ENCODE peak calls at places on chromosomes 16 and 17, in four cellular contexts. Y is colonic mucosa, E is right lobe of liver, O is ovary. Z is an unnamed sample. For H3K4me1, the result is how much of the 10 kb centered on the place peaks cover.

GRCh38 chr17:59790936-59791335 is 83.5 kb downstream of the VMP1 start:
- DNase-seq in Y (no peak), E (no peak), O (no peak), Z (no peak)

GRCh38 chr17:7881655-7882054 is 6.9 kb upstream of the CHD3 start:
- DNase-seq in Y (no peak), E (no peak), O (no peak), Z (no peak)

GRCh38 chr16:86930663-86931062 is 352.3 kb downstream of the FOXL1 start:
- DNase-seq in Y (no peak), E (no peak), O (no peak), Z (no peak)

GRCh38 chr16:19131809-19132777 is 18.3 kb downstream of the ITPRIPL2 start:
- DNase-seq in Y (no peak), E (no peak), O (no peak), Z (no peak)

GRCh38 chr16:89185062-89185751 is 13.7 kb downstream of the CDH15 start:
- DNase-seq in Y (peak), E (peak), O (no peak), Z (no peak)

GRCh38 chr17:62824290-62825135 is 16.4 kb upstream of the MARCHF10 start:
- DNase-seq in Y (no peak), E (no peak), O (no peak), Z (no peak)

GRCh38 chr16:4245400-4245799 is 3.5 kb upstream of the SRL start:
- DNase-seq in Y (no peak), E (no peak), O (no peak), Z (no peak)

GRCh38 chr16:24729967-24730815 is 740 bp downstream of the TNRC6A start:
- DNase-seq in Y (peak), E (peak), O (peak), Z (peak)

GRCh38 chr17:15891348-15891747 is 53.6 kb upstream of the ADORA2B start:
- DNase-seq in Y (no peak), E (no peak), O (no peak), Z (no peak)

GRCh38 chr17:34300652-34301390 is 15.3 kb downstream of the CCL11 start:
- DNase-seq in Y (no peak), E (no peak), O (no peak), Z (peak)

GRCh38 chr17:27466748-27467375 is 10.6 kb downstream of the KSR1 start:
- DNase-seq in Y (no peak), E (no peak), O (no peak), Z (no peak)

GRCh38 chr16:50769-51591 is 2.4 kb downstream of the POLR3K start:
- DNase-seq in Y (no peak), E (no peak), O (no peak), Z (no peak)

GRCh38 chr16:24677388-24677787 is 52.1 kb upstream of the TNRC6A start:
- DNase-seq in Y (no peak), E (no peak), O (no peak), Z (no peak)

GRCh38 chr16:72895951-72896350 is 152.0 kb downstream of the ZFHX3 start:
- DNase-seq in Y (no peak), E (no peak), O (no peak), Z (no peak)

GRCh38 chr17:72372185-72372584 is 251.4 kb downstream of the SOX9 start:
- DNase-seq in Y (no peak), E (no peak), O (no peak), Z (no peak)

GRCh38 chr17:1958134-1958881 is 66.8 kb downstream of the RTN4RL1 start:
- DNase-seq in Y (no peak), E (no peak), O (no peak), Z (no peak)

GRCh38 chr16:57788252-57788841 is 13.9 kb downstream of the KIFC3 start:
- DNase-seq in Y (no peak), E (no peak), O (peak), Z (no peak)

GRCh38 chr16:57785924-57786323 is 16.4 kb downstream of the KIFC3 start:
- DNase-seq in Y (no peak), E (no peak), O (no peak), Z (peak)

GRCh38 chr16:57788951-57789350 is 13.3 kb downstream of the KIFC3 start:
- DNase-seq in Y (no peak), E (no peak), O (no peak), Z (no peak)

GRCh38 chr16:57786632-57787518 is 15.4 kb downstream of the KIFC3 start:
- DNase-seq in Y (no peak), E (no peak), O (peak), Z (peak)

DNA sequence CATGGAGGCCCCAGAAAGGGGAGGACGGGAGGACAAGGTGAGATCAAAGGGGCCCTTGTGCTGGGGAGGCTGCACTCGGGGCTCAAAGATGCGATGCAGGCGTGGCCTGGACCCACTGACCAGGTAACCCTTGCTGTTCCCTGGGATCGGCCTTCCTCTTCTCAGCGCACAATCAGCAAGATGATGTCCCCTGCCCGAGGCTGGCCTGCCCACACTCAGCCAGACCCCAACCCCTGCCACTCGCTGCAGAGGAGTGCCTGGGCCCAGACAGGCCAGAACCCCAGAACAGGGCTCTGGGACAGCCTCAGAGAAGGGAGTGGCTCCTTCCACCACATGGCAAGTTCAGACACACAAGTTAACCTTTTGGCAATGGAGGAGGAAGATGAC is 14.8 kb downstream of the KIFC3 start:
- DNase-seq in Y (no peak), E (no peak), O (no peak), Z (peak)
- H3K4me1 ChIP-seq in Y (under half), E (under half), O (under half), Z (under half)

DNA sequence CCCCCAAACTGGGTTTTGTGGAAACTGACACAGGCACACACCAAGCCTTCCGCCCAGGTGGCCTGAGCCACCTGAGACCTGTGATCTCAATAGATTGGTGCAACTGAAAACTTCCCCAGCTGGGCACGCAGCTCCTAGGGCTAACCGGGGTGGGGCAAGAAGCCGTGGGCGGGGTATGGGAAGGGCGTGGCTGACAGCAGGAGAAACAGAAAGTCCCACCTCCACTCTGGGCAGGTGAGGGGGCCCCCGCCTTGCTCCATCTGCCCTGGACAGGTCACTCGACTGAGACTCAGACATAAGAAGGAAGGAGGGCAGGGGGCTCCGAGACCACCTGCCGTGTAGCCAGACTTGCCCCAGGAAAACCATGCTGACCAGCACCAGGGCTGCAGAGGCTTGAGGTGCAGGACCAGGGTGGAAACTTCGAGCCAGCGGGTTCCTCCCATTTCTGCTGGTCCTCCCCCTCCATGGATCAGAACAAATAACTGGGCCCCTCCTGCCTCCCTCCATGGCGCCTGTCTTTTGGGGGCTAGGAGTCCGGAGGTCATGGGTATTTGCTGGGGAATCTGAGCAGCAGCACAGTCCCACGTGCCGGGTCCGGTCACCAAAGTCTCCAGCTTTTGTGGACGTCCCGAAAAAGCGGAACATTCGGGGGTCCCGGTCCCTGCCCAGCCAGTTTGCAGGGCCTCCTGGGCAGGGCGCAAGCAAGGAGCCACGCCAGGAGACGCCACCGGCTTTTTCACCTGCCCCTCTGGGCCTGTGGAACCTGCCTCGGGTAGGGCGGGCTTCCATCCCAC is 1.3 kb downstream of the TIMP2 start:
- DNase-seq in Y (peak), E (peak), O (peak), Z (peak)
- H3K4me1 ChIP-seq in Y (under half), E (under half), O (under half), Z (under half)

DNA sequence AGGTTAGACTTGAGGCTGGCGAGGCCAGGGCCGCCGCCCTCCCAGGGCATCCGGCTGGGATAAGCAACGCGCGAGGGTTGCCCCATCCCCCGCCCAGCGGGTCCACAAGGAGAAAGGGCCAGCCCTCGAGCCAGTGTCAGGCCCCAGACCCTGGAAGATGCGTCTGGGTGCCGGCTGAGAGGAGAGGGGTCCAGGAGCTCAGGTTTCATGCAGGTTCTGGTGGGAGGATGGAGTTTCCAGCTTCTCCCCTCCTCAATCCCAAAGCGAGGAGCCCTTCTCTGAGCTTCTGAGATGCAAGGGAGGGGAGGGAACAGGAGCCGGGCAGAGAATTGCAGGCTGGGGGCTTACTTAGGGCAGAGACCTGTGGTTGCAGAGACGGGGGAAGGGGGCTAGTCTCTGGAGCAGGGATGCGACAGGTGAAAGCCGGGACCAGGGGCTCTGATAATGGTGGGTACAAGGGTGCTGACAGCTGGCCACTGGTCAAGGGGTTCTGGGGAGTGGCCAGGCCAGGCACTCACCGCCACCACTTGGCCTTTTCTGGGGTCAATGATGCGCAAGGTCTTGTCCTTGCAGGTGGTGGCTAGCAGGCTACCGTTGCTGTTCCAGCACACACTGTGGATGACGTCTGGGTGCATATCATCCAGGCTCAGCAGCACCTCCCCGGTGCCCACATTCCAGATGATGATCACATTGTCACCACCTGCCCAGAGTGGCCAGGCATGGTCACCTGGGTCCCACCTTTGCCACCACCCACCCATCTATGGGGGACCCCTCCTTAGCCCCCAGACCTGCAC is 4.2 kb downstream of the CORO6 start:
- DNase-seq in Y (no peak), E (no peak), O (no peak), Z (no peak)
- H3K4me1 ChIP-seq in Y (under half), E (under half), O (under half), Z (half or more)

DNA sequence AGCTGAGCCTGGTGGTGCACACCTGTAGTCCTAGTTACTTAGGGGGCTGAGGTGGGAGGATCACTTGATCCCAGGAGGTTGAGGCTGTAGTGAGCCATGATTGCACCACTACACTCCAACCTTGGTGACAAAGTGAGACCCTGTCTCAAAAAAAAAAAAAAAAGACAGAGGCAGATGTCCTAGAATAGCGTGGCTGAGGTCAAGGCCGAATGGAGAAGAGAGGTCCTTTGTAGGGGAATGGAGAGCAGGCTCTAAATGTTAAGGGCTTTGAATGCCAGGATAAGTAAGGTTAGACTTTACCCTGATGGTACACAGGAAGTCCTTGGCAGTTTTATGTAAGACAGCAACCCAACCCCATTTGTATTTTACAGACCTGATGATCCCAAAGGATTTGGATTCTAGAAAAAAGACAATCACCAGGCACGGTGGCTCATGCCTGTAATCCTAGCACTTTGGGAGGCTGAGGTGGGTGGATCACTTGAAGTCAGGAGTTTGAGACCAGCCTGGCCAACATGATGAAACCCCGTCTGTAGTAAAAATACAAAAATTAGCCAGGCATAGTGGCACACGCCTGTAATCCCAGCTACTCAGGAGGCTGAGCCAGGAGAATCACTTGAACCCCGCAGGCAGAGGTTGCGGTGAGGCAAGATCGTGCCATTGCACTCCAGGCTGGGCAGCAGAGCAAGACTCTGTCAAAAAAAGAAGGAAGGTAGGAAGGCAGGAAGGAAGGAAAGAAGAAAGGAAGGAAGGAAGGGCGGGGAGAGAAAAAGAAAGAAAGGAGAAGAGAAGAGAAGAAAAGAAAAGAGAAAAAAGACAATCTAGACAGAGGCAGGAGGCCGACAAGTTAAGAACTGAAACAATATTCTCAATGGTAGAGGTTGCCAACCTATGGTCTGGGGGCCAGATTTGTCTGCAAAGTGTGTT is 2.1 kb upstream of the SBK1 start:
- DNase-seq in Y (no peak), E (no peak), O (no peak), Z (no peak)
- H3K4me1 ChIP-seq in Y (under half), E (under half), O (under half), Z (under half)

DNA sequence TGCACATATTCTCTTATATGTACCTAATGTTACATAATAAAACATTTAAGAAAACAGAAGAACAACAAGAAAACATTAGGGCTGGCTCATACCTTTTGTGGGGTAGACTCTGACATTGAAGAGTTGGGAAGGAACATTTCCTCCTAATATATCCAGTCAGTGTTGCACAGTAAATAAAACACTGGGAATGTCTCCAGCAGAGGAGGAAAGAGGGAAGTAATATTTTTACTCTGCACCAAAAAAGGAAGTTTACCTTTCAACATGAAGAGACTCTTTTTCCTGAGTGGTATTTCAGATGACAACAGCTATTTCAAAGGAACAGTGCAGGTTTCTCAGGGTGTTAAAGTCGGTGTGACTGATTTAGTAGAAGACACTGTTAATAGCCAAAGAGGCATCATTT is 31.9 kb downstream of the EPN2 start:
- DNase-seq in Y (no peak), E (no peak), O (no peak), Z (no peak)
- H3K4me1 ChIP-seq in Y (under half), E (under half), O (under half), Z (under half)

GRCh38 chr16:85753559-85753958 is 2.7 kb upstream of the C16orf74 start:
- DNase-seq in Y (no peak), E (no peak), O (no peak), Z (no peak)

GRCh38 chr16:85754403-85754802 is 3.5 kb upstream of the C16orf74 start:
- DNase-seq in Y (no peak), E (no peak), O (no peak), Z (no peak)

GRCh38 chr16:85753976-85754375 is 3.1 kb upstream of the C16orf74 start:
- DNase-seq in Y (no peak), E (no peak), O (no peak), Z (no peak)

GRCh38 chr16:85757341-85757822 is 6.5 kb upstream of the C16orf74 start:
- DNase-seq in Y (no peak), E (no peak), O (no peak), Z (no peak)

DNA sequence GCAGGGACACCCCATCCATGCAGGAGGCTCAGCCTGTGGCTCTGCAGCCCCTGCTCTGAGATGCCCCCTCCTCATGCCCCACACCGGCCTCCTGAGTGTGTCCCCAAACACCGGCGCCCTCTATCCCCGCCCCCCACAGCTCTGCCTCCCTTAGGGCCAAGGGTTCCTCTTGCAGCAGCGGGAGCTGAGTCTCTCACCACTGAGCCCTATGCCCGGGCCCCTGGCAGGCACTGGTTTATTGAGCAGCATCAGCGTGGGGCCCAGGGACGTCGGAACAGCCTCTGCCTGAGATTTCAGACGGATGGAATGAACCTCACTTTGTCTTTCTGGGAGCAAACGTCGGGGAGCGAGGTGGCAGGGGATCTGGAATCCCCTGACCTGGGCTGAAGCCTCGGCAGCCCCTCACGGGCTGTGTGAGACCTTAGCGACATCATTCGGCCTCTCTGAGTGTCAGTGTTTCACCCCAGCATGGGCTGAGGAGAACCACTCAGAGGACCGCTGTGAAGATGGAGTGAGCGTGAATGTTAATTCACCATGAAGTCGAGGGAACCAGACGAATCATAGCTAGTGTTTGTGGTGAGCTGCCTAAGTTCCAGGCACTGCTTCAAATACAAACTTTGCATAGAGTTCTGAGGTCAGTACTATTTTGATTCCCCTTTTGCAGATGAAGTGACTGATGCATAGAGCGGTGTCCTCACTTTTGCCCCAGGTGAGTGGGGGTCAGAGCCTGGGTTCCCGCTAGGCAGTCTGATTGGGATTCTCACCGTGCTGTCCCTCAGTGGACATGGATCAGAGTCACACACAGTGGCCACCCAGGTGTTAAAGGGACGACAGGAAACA is 5.3 kb upstream of the C16orf74 start:
- DNase-seq in Y (no peak), E (no peak), O (no peak), Z (no peak)
- H3K4me1 ChIP-seq in Y (under half), E (under half), O (under half), Z (under half)

DNA sequence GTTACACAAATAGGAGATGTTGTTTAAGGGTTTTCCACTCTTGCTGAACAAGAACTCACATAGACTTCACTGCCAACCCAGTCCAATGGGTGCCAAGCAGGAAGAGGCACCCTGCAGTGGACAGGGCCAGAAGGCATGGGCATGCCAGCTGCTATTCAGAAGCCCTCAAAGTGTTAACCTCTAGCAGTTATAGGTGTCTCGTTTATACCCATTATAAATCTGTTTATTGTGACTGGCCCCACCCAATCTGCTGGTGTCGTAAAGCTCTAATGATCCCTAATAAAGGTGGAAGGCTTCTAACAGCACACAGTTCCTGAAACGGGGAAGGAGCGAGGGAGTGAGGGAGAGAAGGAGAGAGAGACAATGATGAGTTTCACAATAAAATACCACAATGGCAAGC is 23.9 kb downstream of the HNF1B start:
- DNase-seq in Y (peak), E (no peak), O (no peak), Z (peak)
- H3K4me1 ChIP-seq in Y (under half), E (under half), O (under half), Z (half or more)

Z was measured in mucosa of descending colon.